ENCODE peak calls at places on chromosome 13, in five cellular contexts. G is BJ, Q is GM12878, R is colonic mucosa, O is AG09309. L is an unnamed sample.

GRCh38 chr13:28136916-28137315 is 1.4 kb upstream of the PAN3 start:
- DNase-seq in O (no peak), Q (no peak), R (no peak), G (no peak), L (no peak)

GRCh38 chr13:30145709-30146367 is 161.5 kb downstream of the KATNAL1 start:
- DNase-seq in O (no peak), Q (peak; percentile 87), R (no peak), G (no peak), L (no peak)

GRCh38 chr13:112839347-112840105 is 129.5 kb upstream of the MCF2L start:
- DNase-seq in Q (no peak), G (peak; percentile 31), R (no peak), O (peak; percentile 83), L (peak; percentile 23)

GRCh38 chr13:30580852-30581502 is 36.7 kb upstream of the USPL1 start:
- DNase-seq in O (no peak), G (no peak), R (no peak), Q (no peak), L (no peak)

GRCh38 chr13:22482496-22483000 is 698.2 kb upstream of the SGCG start:
- DNase-seq in Q (no peak), O (no peak), R (no peak), G (no peak), L (no peak)

GRCh38 chr13:53007872-53008271 is 20.7 kb upstream of the OLFM4 start:
- DNase-seq in Q (no peak), R (peak; percentile 48), O (no peak), G (no peak), L (no peak)

GRCh38 chr13:105598551-105598950 is 936.9 kb downstream of the EFNB2 start:
- DNase-seq in Q (no peak), R (no peak), G (no peak), O (peak; percentile 18), L (no peak)

GRCh38 chr13:105960326-105960725 is 575.1 kb downstream of the EFNB2 start:
- DNase-seq in G (no peak), Q (no peak), R (no peak), O (no peak), L (no peak)

GRCh38 chr13:90445179-90445578 is 902.3 kb upstream of the MIR17HG start:
- DNase-seq in O (peak; percentile 83), R (no peak), Q (no peak), G (peak; percentile 83), L (peak; percentile 67)

DNA sequence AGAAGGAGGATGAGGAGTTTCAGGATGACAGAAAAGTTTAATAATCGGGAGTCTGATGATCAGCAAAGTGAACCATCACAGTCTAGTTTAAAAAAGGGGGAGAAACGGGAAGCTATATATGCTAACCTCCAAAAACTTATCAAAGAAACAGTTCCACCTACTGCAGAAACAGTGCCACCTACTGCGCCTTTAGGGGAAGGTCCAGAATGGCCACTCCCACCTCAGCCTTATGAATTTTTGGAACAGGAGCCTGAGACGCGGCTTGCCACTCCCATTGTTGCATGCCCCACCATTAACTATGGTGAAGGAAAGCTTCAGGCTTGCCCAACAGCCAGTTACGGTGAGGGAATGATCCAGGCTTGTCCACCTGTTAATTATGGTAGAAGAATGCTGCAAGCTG is 929.0 kb downstream of the SLITRK6 start:
- DNase-seq in O (no peak), Q (no peak), R (no peak), G (no peak), L (no peak)
- TF ChIP-seq CTCF in O (peak; percentile 40), Q (no peak), R (no peak), G (peak; percentile 14), L (no peak)

GRCh38 chr13:24406524-24406923 is 97.1 kb downstream of the C1QTNF9 start:
- DNase-seq in R (no peak), O (no peak), Q (no peak), G (no peak), L (no peak)

GRCh38 chr13:24407844-24408243 is 98.5 kb downstream of the C1QTNF9 start:
- DNase-seq in R (no peak), Q (no peak), O (no peak), G (no peak), L (no peak)
- TF ChIP-seq CTCF in R (no peak), Q (peak; percentile 20), O (no peak), G (peak; percentile 9), L (no peak)

GRCh38 chr13:40565282-40566148 is 100.9 kb downstream of the FOXO1 start:
- DNase-seq in O (no peak), R (no peak), Q (no peak), G (no peak), L (no peak)

GRCh38 chr13:40562975-40563349 is 103.5 kb downstream of the FOXO1 start:
- DNase-seq in O (no peak), G (no peak), Q (no peak), R (no peak), L (no peak)

GRCh38 chr13:40564342-40564997 is 102.0 kb downstream of the FOXO1 start:
- DNase-seq in R (no peak), Q (peak; percentile 24), O (no peak), G (no peak), L (no peak)

GRCh38 chr13:40566811-40567210 is 99.6 kb downstream of the FOXO1 start:
- DNase-seq in G (no peak), R (no peak), O (no peak), Q (no peak), L (no peak)

DNA sequence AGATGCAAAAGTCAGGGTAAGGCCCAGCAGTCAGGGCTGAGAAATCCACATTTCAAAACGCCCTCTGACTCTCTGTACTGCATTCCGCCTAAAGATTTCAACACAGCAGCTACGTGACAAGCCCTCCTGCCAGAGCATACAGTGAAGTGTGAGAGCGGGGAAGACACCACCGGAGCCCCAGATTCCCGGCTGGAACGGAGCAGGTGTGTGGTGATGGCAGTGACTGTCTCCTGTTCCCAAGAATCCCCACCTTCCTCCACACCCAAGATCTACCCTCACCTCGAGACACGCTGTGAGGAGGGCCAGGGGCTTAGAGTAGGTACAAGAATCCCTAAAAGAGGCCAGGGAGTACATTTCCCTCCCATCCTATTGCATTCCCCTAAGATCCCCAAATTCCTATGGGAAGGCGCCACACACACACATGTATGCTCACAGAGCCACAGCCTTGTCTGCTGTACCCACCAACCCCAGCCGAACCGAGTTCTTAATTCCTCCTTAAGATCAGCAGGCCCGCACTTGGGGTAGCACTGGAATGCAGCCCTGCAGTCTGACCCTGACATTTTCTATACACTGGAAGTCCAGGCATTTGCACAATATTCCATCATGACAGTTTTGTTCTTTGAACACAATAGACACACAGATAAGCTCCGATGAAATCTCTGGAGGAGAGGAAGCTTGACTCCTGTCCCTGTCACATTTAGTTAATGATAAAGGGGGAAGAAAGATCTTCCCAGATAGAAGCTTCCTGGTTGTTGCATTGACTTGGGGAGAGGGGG is 102.9 kb downstream of the FOXO1 start:
- DNase-seq in R (no peak), Q (no peak), O (no peak), G (no peak), L (no peak)
- TF ChIP-seq CTCF in R (no peak), Q (no peak), O (no peak), G (no peak), L (no peak)

GRCh38 chr13:23599083-23599925 is 29.1 kb downstream of the TNFRSF19 start:
- DNase-seq in O (no peak), Q (no peak), R (no peak), G (no peak), L (no peak)
- TF ChIP-seq CTCF in O (no peak), Q (no peak), R (no peak), G (no peak), L (no peak)

DNA sequence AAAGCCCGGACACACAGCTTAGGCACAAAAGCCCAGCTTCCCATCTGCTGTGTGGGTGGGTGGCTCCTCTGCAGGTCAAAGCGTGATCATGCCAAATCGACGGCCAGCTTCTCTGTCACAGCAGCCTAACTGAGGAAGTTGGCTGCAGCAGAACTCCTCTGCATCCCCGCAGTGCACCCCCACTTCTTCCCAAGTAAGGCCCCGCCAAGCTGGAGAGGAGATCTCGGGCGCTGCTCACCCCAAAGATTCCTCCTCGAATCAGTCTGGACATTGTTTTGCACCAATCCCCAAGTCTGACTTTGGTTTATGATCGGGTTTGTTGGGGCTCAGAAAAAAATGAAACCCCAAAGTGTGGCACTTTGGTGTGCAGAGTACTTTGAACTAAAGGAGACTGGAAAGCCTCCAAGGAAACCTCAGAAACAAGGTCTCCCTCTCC is 19.7 kb upstream of the CPB2 start:
- DNase-seq in G (no peak), Q (no peak), O (no peak), R (no peak), L (no peak)
- TF ChIP-seq CTCF in G (no peak), Q (no peak), O (no peak), R (no peak), L (no peak)